ENCODE peak calls at places on chromosomes 7 and 10, in four cellular contexts. F is AG04450, K is GDM1, J is AG08395. A is an unnamed sample.

GRCh38 chr7:131040467-131040932 is 287.2 kb upstream of the MKLN1 start:
- DNase-seq in F (peak), K (no peak), J (peak), A (peak)

GRCh38 chr7:13989138-13989943 is at the start of gene ETV1:
- DNase-seq in F (no peak), K (no peak), J (peak), A (peak)

GRCh38 chr7:148722340-148723165 is 23.9 kb downstream of the CUL1 start:
- DNase-seq in F (no peak), K (no peak), J (no peak), A (no peak)

GRCh38 chr10:7635431-7636125 is 31.2 kb downstream of the ITIH5 start:
- DNase-seq in F (no peak), K (no peak), J (no peak), A (no peak)

GRCh38 chr10:14124951-14125350 is 205.8 kb downstream of the FRMD4A start:
- DNase-seq in F (peak), K (no peak), J (peak), A (no peak)

GRCh38 chr10:68086011-68086410 is 10.9 kb upstream of the HERC4 start:
- DNase-seq in F (no peak), K (no peak), J (peak), A (no peak)

GRCh38 chr7:28002638-28003037 is 178.0 kb downstream of the JAZF1 start:
- DNase-seq in F (no peak), K (no peak), J (no peak), A (peak)

GRCh38 chr10:99917963-99918825 is 91.6 kb downstream of the DNMBP start:
- DNase-seq in F (no peak), K (no peak), J (peak), A (peak)

GRCh38 chr10:37707829-37708578 is 149.4 kb downstream of the ZNF248 start:
- DNase-seq in F (no peak), K (no peak), J (no peak), A (no peak)

GRCh38 chr10:48819806-48820205 is 119.8 kb downstream of the LRRC18 start:
- DNase-seq in F (no peak), K (no peak), J (peak), A (no peak)

GRCh38 chr7:107643407-107643806 is 17.2 kb upstream of the SLC26A4 start:
- DNase-seq in F (no peak), K (no peak), J (peak), A (no peak)

GRCh38 chr7:24981544-24981951 is 1.6 kb upstream of the OSBPL3 start:
- DNase-seq in F (no peak), K (no peak), J (peak), A (peak)

GRCh38 chr7:67842571-67842970 is 845.9 kb downstream of the TYW1 start:
- DNase-seq in F (no peak), K (no peak), J (no peak), A (peak)

GRCh38 chr7:139494835-139495568 is 11.5 kb upstream of the KLRG2 start:
- DNase-seq in F (no peak), K (no peak), J (no peak), A (no peak)

GRCh38 chr7:27210441-27211083 is 10.7 kb upstream of the HOXA13 start:
- DNase-seq in F (no peak), K (no peak), J (peak), A (peak)

GRCh38 chr10:123227706-123228105 is 73.5 kb downstream of the BUB3 start:
- DNase-seq in F (no peak), K (no peak), J (no peak), A (no peak)

GRCh38 chr10:48944171-48944570 is 4.5 kb upstream of the LRRC18 start:
- DNase-seq in F (no peak), K (no peak), J (no peak), A (no peak)

GRCh38 chr7:2761801-2762497 is 73.9 kb downstream of the AMZ1 start:
- DNase-seq in F (no peak), K (no peak), J (no peak), A (no peak)

GRCh38 chr7:85184599-85185354 is 2.1 kb downstream of the SEMA3D start:
- DNase-seq in F (no peak), K (no peak), J (peak), A (peak)

GRCh38 chr10:17943033-17943745 is 8.5 kb upstream of the SLC39A12 start:
- DNase-seq in F (no peak), K (no peak), J (no peak), A (no peak)

GRCh38 chr10:128116851-128117615 is 9.2 kb downstream of the MKI67 start:
- DNase-seq in F (no peak), K (no peak), J (no peak), A (no peak)

GRCh38 chr7:23120106-23120505 is 14.5 kb downstream of the KLHL7 start:
- DNase-seq in F (no peak), K (no peak), J (no peak), A (peak)

GRCh38 chr10:103241262-103242011 is 4.2 kb upstream of the RPEL1 start:
- DNase-seq in F (no peak), K (peak), J (peak), A (no peak)

GRCh38 chr7:88835147-88835728 is 39.7 kb upstream of the TEX47 start:
- DNase-seq in F (no peak), K (no peak), J (peak), A (peak)

GRCh38 chr10:124378271-124378670 is 40.5 kb downstream of the OAT start:
- DNase-seq in F (no peak), K (no peak), J (no peak), A (no peak)

GRCh38 chr10:110058215-110058614 is 50.4 kb downstream of the ADD3 start:
- DNase-seq in F (no peak), K (no peak), J (no peak), A (no peak)

A was measured in NCI-H82.